ENCODE peak calls at places on chromosomes 3 and 15, in five cellular contexts. L, I, N, Y and X are unnamed samples.

GRCh38 chr3:18580268-18580667 is 155.1 kb upstream of the SATB1 start:
- DNase-seq in L (no peak), Y (no peak), I (peak), N (no peak), X (no peak)

GRCh38 chr15:29568840-29569532 is 253.3 kb downstream of the TJP1 start:
- DNase-seq in N (peak), Y (peak), I (no peak), L (peak), X (peak)

GRCh38 chr3:99962703-99963102 is 145.0 kb downstream of the CMSS1 start:
- DNase-seq in Y (no peak), I (no peak), L (peak), N (no peak), X (no peak)

GRCh38 chr3:121942116-121942786 is 48.0 kb downstream of the SLC15A2 start:
- DNase-seq in Y (peak), N (no peak), I (peak), L (no peak), X (no peak)

GRCh38 chr3:182618085-182618732 is 175.1 kb upstream of the ATP11B start:
- DNase-seq in L (peak), N (no peak), I (no peak), Y (peak), X (peak)

GRCh38 chr3:170726976-170727661 is 141.2 kb upstream of the SLC7A14 start:
- DNase-seq in N (no peak), L (peak), Y (peak), I (peak), X (no peak)

GRCh38 chr3:123352134-123352554 is 96.7 kb downstream of the ADCY5 start:
- DNase-seq in Y (no peak), I (no peak), N (no peak), L (no peak), X (no peak)

GRCh38 chr3:121999931-122000330 is 22.1 kb downstream of the ILDR1 start:
- DNase-seq in N (no peak), L (no peak), I (no peak), Y (peak), X (no peak)

GRCh38 chr3:148737104-148737525 is 39.4 kb downstream of the AGTR1 start:
- DNase-seq in L (no peak), N (no peak), Y (no peak), I (no peak), X (no peak)

DNA sequence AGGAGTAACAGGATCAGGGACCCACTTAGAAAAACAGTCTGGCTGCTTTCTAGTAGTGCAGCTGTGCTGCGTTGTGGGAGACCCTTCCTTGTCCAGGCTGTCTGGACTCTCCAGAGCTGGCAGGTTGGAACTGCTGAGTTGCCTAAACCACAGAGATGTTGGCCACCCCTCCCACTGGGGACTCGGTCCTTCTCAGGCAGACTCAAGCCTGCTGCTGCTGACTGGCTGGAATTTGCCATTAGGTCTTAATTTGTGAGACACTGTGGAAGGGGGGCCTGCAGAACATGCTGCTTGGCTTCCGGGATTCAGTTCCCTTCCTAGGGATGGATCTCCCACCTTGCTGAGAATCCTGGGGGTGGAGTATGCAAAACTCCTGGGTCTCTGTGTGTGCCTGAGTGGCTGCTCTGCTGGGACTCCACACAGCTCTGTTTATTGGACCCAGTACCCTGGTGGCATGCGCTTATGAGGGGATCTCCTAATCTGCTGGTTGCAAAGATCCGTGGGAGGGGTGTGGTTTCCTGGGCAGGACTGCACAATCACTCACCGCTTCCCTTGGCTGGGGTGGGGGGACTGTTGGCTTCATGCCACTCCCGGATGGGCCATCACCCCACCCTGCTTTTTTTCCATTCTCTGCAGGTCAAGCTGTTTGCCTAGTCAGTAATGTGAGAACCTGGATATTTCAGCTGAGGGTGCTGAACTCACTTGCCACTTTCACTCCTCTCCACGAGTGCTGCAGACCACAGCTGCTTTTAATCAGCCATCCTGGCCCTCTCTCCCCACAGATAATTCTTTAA is 150.5 kb downstream of the CFAP20DC start:
- DNase-seq in N (peak), L (peak), Y (peak), I (peak), X (no peak)
- H2AFZ ChIP-seq in N (no peak), L (no peak), Y (no peak), I (no peak), X (no peak)

DNA sequence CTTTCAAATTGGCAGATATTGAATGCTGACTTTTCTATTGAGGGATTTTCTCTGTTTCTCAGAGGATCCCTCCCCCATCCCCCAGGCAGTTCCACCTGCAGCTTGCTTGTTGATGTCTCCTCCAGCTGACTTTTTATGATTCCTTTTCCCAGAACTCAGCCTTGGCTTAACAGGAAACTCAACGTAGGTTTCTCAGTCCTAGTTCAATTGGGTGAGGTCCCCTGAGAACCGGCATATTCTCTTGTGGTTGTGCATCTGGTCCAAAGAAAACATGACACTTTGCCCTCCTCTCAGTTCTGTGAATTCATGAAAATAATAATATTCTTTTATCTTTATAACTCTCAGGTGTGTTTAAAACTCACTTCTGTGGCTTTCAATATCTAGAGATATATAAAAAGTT is 1222.1 kb downstream of the OTOL1 start:
- DNase-seq in N (no peak), L (peak), Y (no peak), I (no peak), X (no peak)
- H3K4me2 ChIP-seq in N (no peak), L (no peak), Y (peak), I (no peak), X (peak)

DNA sequence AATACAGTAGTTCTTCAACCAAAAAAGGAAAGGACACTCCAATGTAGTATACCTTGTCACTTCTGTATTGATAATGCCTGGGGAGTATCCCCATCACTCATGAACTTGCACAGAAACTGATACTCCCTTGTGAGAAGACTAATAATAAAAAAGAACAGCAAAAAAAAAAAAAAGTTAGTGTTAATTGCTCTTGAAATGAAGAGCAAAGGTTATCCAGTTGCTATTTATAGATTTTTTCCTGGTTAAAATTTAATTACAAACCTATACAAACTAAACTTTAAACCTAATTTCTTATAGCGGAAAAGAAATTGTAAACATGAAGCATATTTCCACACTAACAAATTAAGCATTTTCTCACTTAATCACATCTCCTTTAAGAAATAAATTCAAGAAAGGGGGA is 6.7 kb downstream of the PLOD2 start:
- DNase-seq in I (no peak), Y (no peak), L (no peak), N (no peak), X (no peak)
- H3K27ac ChIP-seq in I (no peak), Y (no peak), L (no peak), N (no peak), X (no peak)

GRCh38 chr3:114745322-114746240 is 401.5 kb downstream of the ZBTB20 start:
- DNase-seq in N (no peak), I (no peak), L (peak), Y (peak), X (no peak)
- H2AFZ ChIP-seq in N (no peak), I (no peak), L (peak), Y (no peak), X (no peak)